ENCODE peak calls at places on chromosome 7, in six cellular contexts. X is stomach, K is tibial nerve, T is HepG2, I is A549, H is esophagus muscularis mucosa. C is an unnamed sample.

GRCh38 chr7:99002827-99003212 is 124.5 kb downstream of the TRRAP start:
- DNase-seq in H (no peak), X (no peak), K (no peak), T (no peak), I (no peak), C (no peak)

GRCh38 chr7:134696261-134696660 is 49.6 kb downstream of the BPGM start:
- DNase-seq in X (no peak), I (no peak), T (no peak), H (no peak), K (no peak), C (peak; percentile 47)

GRCh38 chr7:18399624-18400235 is 95.8 kb upstream of the HDAC9 start:
- DNase-seq in K (no peak), T (no peak), I (no peak), H (no peak), X (no peak), C (no peak)

GRCh38 chr7:133675510-133676218 is 422.8 kb downstream of the EXOC4 start:
- DNase-seq in T (no peak), H (no peak), X (no peak), K (no peak), I (no peak), C (no peak)

GRCh38 chr7:32091608-32092210 is 21.5 kb upstream of the PDE1C start:
- DNase-seq in H (no peak), I (no peak), T (no peak), X (no peak), K (no peak), C (no peak)

GRCh38 chr7:135980665-135981180 is 3.6 kb upstream of the MTPN start:
- DNase-seq in H (no peak), X (peak; percentile 29), I (no peak), K (no peak), T (no peak), C (no peak)

GRCh38 chr7:112205348-112206237 is 606 bp downstream of the DOCK4 start:
- DNase-seq in I (peak; percentile 68), K (peak; percentile 42), X (peak; percentile 50), T (peak; percentile 48), H (no peak), C (peak; percentile 72)

GRCh38 chr7:42480304-42480665 is 243.3 kb upstream of the GLI3 start:
- DNase-seq in K (no peak), I (no peak), T (no peak), H (no peak), X (no peak), C (no peak)

GRCh38 chr7:39950473-39951155 is 558 bp downstream of the CDK13 start:
- DNase-seq in I (no peak), T (no peak), H (no peak), K (no peak), X (peak; percentile 51), C (no peak)

GRCh38 chr7:130278892-130279690 is 12.4 kb downstream of the CPA2 start:
- DNase-seq in T (no peak), I (no peak), K (no peak), X (no peak), H (no peak), C (no peak)

GRCh38 chr7:1693419-1693990 is 23.4 kb downstream of the ELFN1 start:
- DNase-seq in K (peak; percentile 10), T (no peak), I (no peak), X (peak; percentile 13), H (no peak), C (no peak)

GRCh38 chr7:155218276-155219153 is 79.2 kb upstream of the INSIG1 start:
- DNase-seq in I (no peak), T (no peak), X (no peak), K (no peak), H (no peak), C (no peak)

GRCh38 chr7:106659963-106660861 is 746 bp downstream of the CCDC71L start:
- DNase-seq in X (peak; percentile 79), K (peak; percentile 47), H (no peak), T (no peak), I (peak; percentile 87), C (peak; percentile 69)

GRCh38 chr7:123075838-123076462 is 80.5 kb upstream of the TAS2R16 start:
- DNase-seq in H (no peak), I (no peak), T (no peak), K (no peak), X (no peak), C (no peak)

GRCh38 chr7:96436880-96437279 is 115.0 kb upstream of the SLC25A13 start:
- DNase-seq in X (no peak), H (no peak), I (no peak), K (no peak), T (no peak), C (no peak)

GRCh38 chr7:98399903-98400537 is 870 bp downstream of the BAIAP2L1 start:
- DNase-seq in T (no peak), K (no peak), X (no peak), H (no peak), I (peak; percentile 49), C (no peak)

GRCh38 chr7:35380739-35381224 is 126.9 kb upstream of the TBX20 start:
- DNase-seq in I (no peak), H (no peak), X (no peak), K (no peak), T (no peak), C (no peak)

DNA sequence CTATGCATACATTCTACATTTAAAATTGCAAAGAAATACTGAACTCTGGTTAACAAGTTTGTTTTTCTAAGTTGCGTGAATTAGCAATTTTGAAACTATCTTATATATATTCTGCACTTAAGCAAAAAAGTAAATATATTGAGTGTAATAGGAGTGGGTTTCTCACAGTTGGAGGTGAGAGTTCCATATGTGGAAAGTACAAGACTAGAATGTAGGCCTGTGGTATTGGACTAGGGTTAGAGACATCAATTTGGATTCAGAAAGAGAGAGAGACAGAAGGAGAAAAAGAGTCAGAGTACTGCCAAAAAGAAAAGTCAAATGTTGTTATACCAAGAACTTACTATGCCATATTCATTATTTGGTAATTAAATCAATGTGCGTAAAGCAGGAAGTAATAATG is 47.3 kb upstream of the ITGB8 start:
- DNase-seq in H (no peak), X (no peak), I (no peak), T (no peak), K (no peak), C (no peak)
- TF ChIP-seq EP300 in H (no peak), X (no peak), I (no peak), T (no peak), K (no peak), C (no peak)

DNA sequence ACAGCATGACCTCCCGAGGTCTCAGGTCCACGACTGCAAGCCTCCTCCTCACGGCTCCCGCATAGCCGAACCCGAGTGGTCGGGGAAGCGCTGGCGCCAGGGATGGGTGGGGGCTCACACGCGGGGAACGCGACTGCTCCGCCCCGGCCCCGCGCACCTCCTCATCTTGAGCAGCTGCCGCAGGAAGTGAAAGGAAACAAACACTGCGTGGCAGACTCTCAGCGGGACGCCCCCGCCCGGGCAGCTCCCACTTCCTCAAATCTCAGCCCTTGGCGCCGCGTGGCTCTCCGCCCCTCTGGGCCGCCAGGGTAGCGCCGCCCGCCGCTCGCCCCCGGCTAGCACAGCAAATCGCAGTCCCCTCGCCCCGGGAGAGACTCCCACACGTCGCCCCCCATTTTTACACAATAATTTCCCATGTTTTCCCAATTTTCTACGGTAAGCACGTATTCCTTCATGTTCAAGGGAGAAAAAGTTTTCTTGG is at the start of gene TMEM243:
- DNase-seq in I (peak; percentile 51), K (peak; percentile 40), H (peak; percentile 95), T (peak; percentile 31), X (peak; percentile 79), C (peak; percentile 79)
- TF ChIP-seq POLR2A in I (peak; percentile 32), K (peak; percentile 53), H (no peak), T (no peak), X (no peak), C (peak; percentile 49)

DNA sequence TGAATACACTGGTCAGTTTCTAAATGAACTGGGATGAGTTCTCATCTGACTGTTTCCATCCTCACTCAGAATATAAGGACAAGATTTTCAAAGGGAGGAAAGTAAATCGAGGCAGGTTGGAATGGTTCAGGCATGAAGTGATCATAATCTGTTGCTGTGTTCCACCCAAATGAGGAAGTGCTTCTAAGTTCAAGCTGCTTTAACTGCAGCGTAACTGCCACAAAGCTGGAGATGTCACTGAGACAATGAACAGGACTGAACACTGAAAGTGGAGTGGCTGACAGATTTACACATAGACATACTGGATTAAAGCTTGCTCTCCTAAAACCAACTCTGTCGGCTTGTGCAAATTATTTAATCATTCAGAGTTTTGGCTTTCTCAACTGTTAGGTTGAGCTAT is 66.6 kb downstream of the GPR37 start:
- DNase-seq in H (no peak), T (no peak), X (no peak), I (no peak), K (no peak), C (no peak)
- H3K4me1 ChIP-seq in H (no peaks in the 10 kb centered on the region), T (no peaks in the 10 kb centered on the region), X (no peaks in the 10 kb centered on the region), I (no peaks in the 10 kb centered on the region), K (no peaks in the 10 kb centered on the region), C (no peaks in the 10 kb centered on the region)

GRCh38 chr7:127884066-127884559 is 147.1 kb downstream of the LRRC4 start:
- DNase-seq in H (no peak), T (no peak), K (no peak), I (no peak), X (no peak), C (no peak)
- TF ChIP-seq EP300 in H (no peak), T (no peak), K (no peak), I (no peak), X (no peak), C (no peak)

GRCh38 chr7:30928254-30928872 is 16.7 kb downstream of the AQP1 start:
- DNase-seq in X (peak; percentile 20), K (no peak), T (no peak), I (no peak), H (peak; percentile 78), C (no peak)

GRCh38 chr7:30925913-30926312 is 14.3 kb downstream of the AQP1 start:
- DNase-seq in K (peak; percentile 10), X (peak; percentile 15), H (no peak), I (no peak), T (no peak), C (peak; percentile 8)

GRCh38 chr7:30926323-30926722 is 14.7 kb downstream of the AQP1 start:
- DNase-seq in T (no peak), I (no peak), K (peak; percentile 12), X (peak; percentile 18), H (no peak), C (peak; percentile 21)

GRCh38 chr7:30927559-30927958 is 15.9 kb downstream of the AQP1 start:
- DNase-seq in K (no peak), T (no peak), H (no peak), I (no peak), X (no peak), C (no peak)

DNA sequence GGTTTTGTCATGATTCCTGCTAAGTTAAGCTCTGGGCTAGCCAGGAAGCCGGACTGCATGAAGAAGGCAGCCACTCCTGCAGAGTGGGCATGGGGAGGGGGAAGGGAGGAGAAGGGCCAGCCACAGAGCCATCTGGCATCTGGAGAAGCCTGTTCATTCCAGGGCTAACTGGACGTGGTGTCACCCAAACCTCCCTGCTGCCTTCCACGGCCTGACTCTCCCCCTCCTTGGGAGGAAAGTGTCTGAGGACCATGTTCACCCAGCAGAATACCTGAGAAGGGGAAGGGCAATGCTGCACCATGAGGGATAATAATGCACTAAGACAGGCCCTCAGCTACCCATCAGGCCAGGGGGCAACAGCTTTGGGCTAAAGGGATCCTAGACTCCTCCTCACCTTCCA is 15.4 kb downstream of the AQP1 start:
- DNase-seq in T (no peak), X (no peak), H (no peak), I (no peak), K (no peak), C (no peak)
- TF ChIP-seq POLR2A in T (no peak), X (no peak), H (no peak), I (no peak), K (no peak), C (no peak)